ENCODE peak calls at places on chromosomes 1 and 21, in nine cellular contexts. K is effector CD4-positive, alpha-beta T cell; Z is progenitor cell of endocrine pancreas; E is EL; T is stimulated activated CD8-positive, alpha-beta memory T cell treated with anti-CD3 and anti-CD28 coated beads, Interleukin-15, amount 100 ng/mL, for 24 hours; O is uterus; W is astrocyte of the spinal cord; C is mucosa of gallbladder; G is kidney tubule cell. F is an unnamed sample.

GRCh38 chr1:179048339-179049124 is 22.8 kb downstream of the FAM20B start:
- DNase-seq in O (no peak), W (no peak), C (no peak), E (no peak), Z (no peak), T (no peak), G (no peak), K (no peak), F (no peak)

GRCh38 chr1:153805042-153805745 is 30.0 kb downstream of the SLC27A3 start:
- DNase-seq in O (no peak), Z (no peak), W (peak), T (no peak), G (peak), K (peak), E (peak), C (peak), F (peak)

GRCh38 chr1:110465814-110466380 is 14.9 kb downstream of the PROK1 start:
- DNase-seq in C (no peak), T (no peak), K (no peak), O (no peak), Z (no peak), E (no peak), G (no peak), W (no peak), F (no peak)

GRCh38 chr1:225597926-225598575 is 54.9 kb downstream of the ENAH start:
- DNase-seq in O (no peak), K (no peak), T (no peak), W (peak), Z (no peak), C (no peak), E (peak), G (peak), F (no peak)

GRCh38 chr1:45622267-45622890 is 1.5 kb downstream of the CCDC17 start:
- DNase-seq in T (no peak), C (no peak), G (no peak), K (no peak), O (no peak), Z (no peak), W (no peak), E (no peak), F (no peak)

GRCh38 chr21:38289697-38290096 is 32.9 kb downstream of the KCNJ15 start:
- DNase-seq in G (peak), K (no peak), Z (no peak), W (peak), E (peak), C (no peak), T (no peak), O (no peak), F (no peak)

GRCh38 chr1:25990702-25991395 is 7.0 kb downstream of the PAFAH2 start:
- DNase-seq in Z (no peak), O (no peak), C (no peak), W (no peak), K (peak), E (no peak), G (no peak), T (no peak), F (no peak)

GRCh38 chr21:38788275-38788911 is 17.3 kb upstream of the ETS2 start:
- DNase-seq in E (no peak), W (no peak), Z (no peak), G (no peak), K (no peak), O (no peak), C (no peak), T (no peak), F (no peak)

GRCh38 chr1:26288311-26288941 is 8.5 kb downstream of the SH3BGRL3 start:
- DNase-seq in K (peak), G (peak), Z (no peak), E (no peak), O (no peak), C (no peak), W (no peak), T (no peak), F (no peak)

GRCh38 chr21:14864211-14865021 is 200.4 kb downstream of the NRIP1 start:
- DNase-seq in O (peak), T (no peak), G (peak), E (peak), C (peak), K (no peak), Z (peak), W (peak), F (peak)

GRCh38 chr1:117271959-117272358 is 61.2 kb upstream of the VTCN1 start:
- DNase-seq in T (no peak), C (no peak), O (no peak), E (no peak), Z (no peak), G (peak), K (no peak), W (no peak), F (no peak)

GRCh38 chr1:222931018-222931417 is 116.2 kb downstream of the DISP1 start:
- DNase-seq in O (no peak), T (no peak), E (no peak), Z (no peak), K (no peak), G (no peak), W (peak), C (no peak), F (no peak)

GRCh38 chr1:94183197-94183815 is 54.1 kb downstream of the ARHGAP29 start:
- DNase-seq in T (no peak), O (no peak), Z (no peak), W (no peak), E (no peak), C (no peak), K (no peak), G (no peak), F (no peak)

F was measured in lower leg skin.